ENCODE peak calls at places on chromosomes 5 and 9, in four cellular contexts. U, I, O and X are unnamed samples.
A peak's percentile ranks its signal among the peaks of the same experiment; 100 is the strongest.

GRCh38 chr5:152689275-152689711 is 284.2 kb upstream of the NMUR2 start:
- DNase-seq in I (no peak), U (no peak), O (no peak), X (no peak)

GRCh38 chr9:130343445-130343918 is 77.9 kb downstream of the HMCN2 start:
- DNase-seq in I (no peak), U (no peak), O (no peak), X (peak; percentile 88)

GRCh38 chr9:105205787-105206511 is 38.5 kb upstream of the SLC44A1 start:
- DNase-seq in U (no peak), I (no peak), O (no peak), X (no peak)

GRCh38 chr5:167770461-167770860 is 521.0 kb upstream of the WWC1 start:
- DNase-seq in U (no peak), O (no peak), I (no peak), X (no peak)

GRCh38 chr5:145437627-145438026 is 397.5 kb downstream of the PRELID2 start:
- DNase-seq in U (no peak), I (no peak), O (no peak), X (no peak)

GRCh38 chr5:147734839-147735238 is 47.7 kb downstream of the JAKMIP2 start:
- DNase-seq in O (no peak), U (no peak), I (no peak), X (no peak)

GRCh38 chr5:169637856-169638190 is 748 bp downstream of the DOCK2 start:
- DNase-seq in I (no peak), U (no peak), O (no peak), X (no peak)

GRCh38 chr9:129646252-129646651 is 4.3 kb upstream of the ASB6 start:
- DNase-seq in O (no peak), U (no peak), I (no peak), X (no peak)

GRCh38 chr5:50967388-50968039 is 301.1 kb downstream of the PARP8 start:
- DNase-seq in U (no peak), I (no peak), O (no peak), X (peak; percentile 62)

GRCh38 chr5:150779397-150780179 is 1.0 kb downstream of the SMIM3 start:
- DNase-seq in O (no peak), I (no peak), U (no peak), X (no peak)

GRCh38 chr9:98323831-98324135 is 68.3 kb upstream of the TBC1D2 start:
- DNase-seq in I (no peak), O (no peak), U (no peak), X (no peak)

GRCh38 chr5:38666668-38667498 is 110.4 kb upstream of the LIFR start:
- DNase-seq in O (peak; percentile 25), U (no peak), I (no peak), X (peak; percentile 28)

GRCh38 chr9:19641046-19641445 is 147.8 kb downstream of the SLC24A2 start:
- DNase-seq in U (no peak), I (no peak), O (no peak), X (no peak)

GRCh38 chr5:176844706-176845391 is 34.5 kb downstream of the UNC5A start:
- DNase-seq in O (no peak), I (no peak), U (no peak), X (peak; percentile 89)

GRCh38 chr9:79134654-79135053 is 437.1 kb upstream of the TLE4 start:
- DNase-seq in O (no peak), I (no peak), U (peak; percentile 33), X (no peak)

GRCh38 chr9:92723299-92723625 is 41.4 kb downstream of the BICD2 start:
- DNase-seq in U (no peak), I (no peak), O (no peak), X (no peak)

GRCh38 chr5:43073597-43074546 is 33.8 kb upstream of the ANXA2R start:
- DNase-seq in U (no peak), I (no peak), O (peak; percentile 49), X (peak; percentile 54)

GRCh38 chr5:149719666-149720065 is 10.4 kb upstream of the PPARGC1B start:
- DNase-seq in I (no peak), O (no peak), U (no peak), X (no peak)

GRCh38 chr5:173792781-173793547 is 95.2 kb upstream of the CPEB4 start:
- DNase-seq in O (peak; percentile 19), U (no peak), I (no peak), X (no peak)

GRCh38 chr5:95365302-95366095 is 25.7 kb upstream of the FAM81B start:
- DNase-seq in O (no peak), I (no peak), U (no peak), X (no peak)

GRCh38 chr5:149224282-149224681 is 47.4 kb upstream of the AFAP1L1 start:
- DNase-seq in I (no peak), O (no peak), U (no peak), X (no peak)

GRCh38 chr5:42228279-42228678 is 195.0 kb upstream of the GHR start:
- DNase-seq in O (no peak), U (no peak), I (no peak), X (no peak)

GRCh38 chr5:125058185-125058826 is 311.9 kb upstream of the ZNF608 start:
- DNase-seq in U (no peak), O (no peak), I (no peak), X (peak; percentile 29)

GRCh38 chr9:112348257-112348992 is 15.0 kb upstream of the PTBP3 start:
- DNase-seq in I (no peak), U (no peak), O (peak; percentile 49), X (peak; percentile 61)

GRCh38 chr5:129384736-129385135 is 75.4 kb upstream of the ADAMTS19 start:
- DNase-seq in O (no peak), I (no peak), U (no peak), X (no peak)

GRCh38 chr5:371811-372555 is 50.5 kb downstream of the AHRR start:
- DNase-seq in U (no peak), I (no peak), O (no peak), X (peak; percentile 26)

GRCh38 chr5:140827704-140828401 is at the start of gene PCDHA6:
- DNase-seq in O (no peak), I (no peak), U (no peak), X (no peak)

GRCh38 chr9:35930521-35930920 is 21.2 kb downstream of the SPAAR start:
- DNase-seq in I (no peak), O (no peak), U (no peak), X (no peak)

GRCh38 chr5:175538576-175538975 is 60.2 kb downstream of the SFXN1 start:
- DNase-seq in U (no peak), O (no peak), I (no peak), X (no peak)

GRCh38 chr5:74865799-74866652 is at the start of gene FAM169A:
- DNase-seq in O (no peak), U (no peak), I (no peak), X (peak; percentile 87)

GRCh38 chr5:14659821-14660607 is 4.5 kb upstream of the OTULIN start:
- DNase-seq in O (no peak), U (no peak), I (no peak), X (no peak)

GRCh38 chr5:137995077-137995746 is 37.7 kb downstream of the FAM13B start:
- DNase-seq in U (no peak), O (peak; percentile 6), I (no peak), X (no peak)

GRCh38 chr9:133584167-133584558 is 25.0 kb downstream of the FAM163B start:
- DNase-seq in I (no peak), U (no peak), O (no peak), X (no peak)

GRCh38 chr9:75823136-75823535 is 67.3 kb upstream of the PCSK5 start:
- DNase-seq in U (no peak), O (no peak), I (no peak), X (no peak)

GRCh38 chr9:75830303-75830702 is 60.2 kb upstream of the PCSK5 start:
- DNase-seq in O (no peak), U (no peak), I (no peak), X (no peak)

GRCh38 chr9:75824816-75825568 is 65.5 kb upstream of the PCSK5 start:
- DNase-seq in U (no peak), I (no peak), O (no peak), X (no peak)

GRCh38 chr9:75826292-75826691 is 64.2 kb upstream of the PCSK5 start:
- DNase-seq in I (no peak), O (no peak), U (no peak), X (no peak)
- TF ChIP-seq TCF12 in I (no peak), O (no peak), U (no peak), X (no peak)

DNA sequence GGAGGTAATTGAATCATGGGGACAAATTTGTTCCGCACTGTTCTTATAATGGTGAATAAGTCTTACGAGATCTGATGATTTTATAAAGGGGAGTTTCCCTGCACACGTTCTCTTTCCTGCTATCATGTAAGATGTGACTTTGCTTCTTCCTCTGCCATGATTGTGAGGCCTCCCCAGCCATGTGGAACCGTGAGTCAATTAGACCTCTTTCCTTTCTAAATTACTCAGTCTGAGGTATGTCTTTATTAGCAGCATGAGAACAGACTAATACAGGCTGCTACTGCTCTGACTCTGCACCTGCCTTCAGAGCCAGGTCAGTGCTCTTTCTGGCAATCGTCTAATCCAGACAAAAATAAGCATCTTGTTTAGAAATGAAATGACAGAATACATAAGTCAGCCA is 479.2 kb upstream of the TUSC1 start:
- DNase-seq in O (no peak), U (no peak), I (no peak), X (no peak)
- TF ChIP-seq MAX in O (no peak), U (no peak), I (no peak), X (no peak)

GRCh38 chr5:59813761-59814562 is 79.6 kb downstream of the PDE4D start:
- DNase-seq in I (no peak), U (no peak), O (peak; percentile 30), X (peak; percentile 51)
- TF ChIP-seq TCF12 in I (no peak), U (no peak), O (no peak), X (no peak)

DNA sequence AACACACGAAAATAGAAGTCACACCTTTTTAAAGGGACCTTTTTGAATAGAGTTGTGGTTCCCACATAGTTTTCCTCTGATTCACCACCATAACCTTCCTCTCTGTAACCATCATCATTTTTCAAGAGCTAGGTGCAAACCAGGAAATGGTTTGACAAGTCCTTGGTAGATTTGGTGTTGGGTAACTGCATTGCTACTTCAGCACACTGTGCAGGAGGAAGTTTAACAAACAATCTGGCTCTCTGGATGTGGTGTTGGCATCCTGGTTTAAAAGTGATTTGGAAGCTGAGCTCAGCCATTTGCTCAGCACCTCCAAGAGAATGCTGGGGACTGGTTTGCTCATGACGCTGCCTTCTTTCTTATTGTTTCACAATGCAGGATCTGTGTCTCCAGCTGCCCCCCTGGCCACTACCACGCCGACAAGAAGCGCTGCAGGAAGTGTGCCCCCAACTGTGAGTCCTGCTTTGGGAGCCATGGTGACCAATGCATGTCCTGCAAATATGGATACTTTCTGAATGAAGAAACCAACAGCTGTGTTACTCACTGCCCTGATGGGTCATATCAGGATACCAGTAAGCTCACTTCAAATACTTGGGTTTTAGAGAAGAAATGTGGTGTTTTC is 213.1 kb downstream of the RFK start:
- DNase-seq in O (no peak), I (no peak), U (no peak), X (no peak)
- TF ChIP-seq MAX in O (no peak), I (no peak), U (no peak), X (no peak)